ENCODE peak calls at places on chromosomes 2 and 18, in seven cellular contexts. Z, J, U, T, I, V and F are unnamed samples. For H3K36me3, the result is how much of the 10 kb centered on the place peaks cover.

GRCh38 chr18:50944245-50944917 is 23.5 kb upstream of the ELAC1 start:
- DNase-seq in Z (no peak), J (no peak), U (no peak), T (no peak), I (peak), V (no peak), F (peak)

GRCh38 chr2:101625387-101625786 is 72.1 kb upstream of the MAP4K4 start:
- DNase-seq in Z (no peak), J (no peak), U (no peak), T (no peak), I (no peak), V (no peak), F (no peak)

GRCh38 chr2:220842901-220843665 is 729.0 kb downstream of the EPHA4 start:
- DNase-seq in Z (no peak), J (no peak), U (no peak), T (no peak), I (no peak), V (no peak), F (no peak)

GRCh38 chr2:23563673-23564617 is 179.0 kb downstream of the KLHL29 start:
- DNase-seq in Z (no peak), J (no peak), U (no peak), T (peak), I (peak), V (peak), F (peak)

GRCh38 chr18:13597068-13597467 is 129.3 kb downstream of the FAM210A start:
- DNase-seq in Z (no peak), J (no peak), U (no peak), T (no peak), I (no peak), V (no peak), F (no peak)

GRCh38 chr2:25041307-25041927 is 459 bp upstream of the EFR3B start:
- DNase-seq in Z (peak), J (peak), U (peak), T (peak), I (peak), V (no peak), F (peak)

GRCh38 chr18:38619129-38619528 is 1053.5 kb upstream of the CELF4 start:
- DNase-seq in Z (no peak), J (no peak), U (no peak), T (no peak), I (no peak), V (no peak), F (no peak)

GRCh38 chr2:177392373-177393246 is at the start of gene AGPS:
- DNase-seq in Z (peak), J (peak), U (peak), T (peak), I (peak), V (peak), F (peak)

DNA sequence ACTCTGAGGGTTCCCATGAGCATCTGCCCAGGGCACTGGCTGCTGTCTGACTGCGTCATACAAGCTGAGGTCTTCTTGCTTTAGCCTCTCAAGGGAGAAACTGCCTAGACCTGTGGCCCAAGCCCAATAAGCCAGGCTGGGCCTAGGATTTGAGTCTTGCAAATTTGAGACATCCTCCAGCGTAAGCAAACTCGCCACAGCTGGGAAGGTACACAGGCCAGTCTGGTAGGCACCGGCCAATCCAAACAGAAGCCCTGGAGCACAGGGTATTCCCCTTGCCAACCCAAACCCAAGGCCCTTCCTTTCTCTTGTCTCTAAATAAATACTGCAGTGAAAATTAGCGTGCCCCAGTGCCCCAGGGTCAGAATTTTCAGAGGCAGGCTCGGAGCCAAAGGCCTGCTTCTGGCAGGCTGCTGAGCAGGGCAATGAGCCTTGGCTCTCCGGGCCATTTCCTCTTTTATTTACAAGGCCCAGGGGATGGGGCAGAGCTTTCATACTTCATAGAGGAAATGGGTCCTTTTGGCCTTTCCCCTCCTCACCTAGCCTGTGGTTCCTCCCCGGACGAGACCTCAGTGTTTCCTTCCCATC is 33.3 kb downstream of the POLR1A start:
- DNase-seq in Z (no peak), J (no peak), U (no peak), T (peak), I (peak), V (peak), F (peak)
- H3K36me3 ChIP-seq in Z (under half), J (half or more), U (under half), T (half or more), I (half or more), V (under half), F (under half)

DNA sequence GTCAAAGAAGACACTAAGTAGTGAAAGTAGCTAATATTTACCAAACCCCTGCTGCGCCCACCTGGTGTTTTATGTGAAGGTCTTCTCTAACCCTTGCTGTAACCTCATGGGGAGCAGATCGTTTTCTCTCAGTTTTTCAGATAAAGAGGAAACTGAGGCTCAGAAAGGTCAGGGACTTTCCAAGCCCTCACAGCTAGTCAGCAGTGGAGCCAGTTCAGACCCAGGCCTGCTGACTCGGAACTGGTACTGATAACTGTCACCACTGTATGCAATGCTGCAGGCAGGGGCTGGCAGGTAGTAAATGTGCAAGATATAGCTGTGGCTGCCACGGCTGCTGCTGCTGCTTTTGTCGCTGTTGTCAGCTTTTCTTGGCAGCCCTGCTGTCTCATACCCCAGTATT is 69.1 kb downstream of the LRRFIP1 start:
- DNase-seq in Z (no peak), J (no peak), U (no peak), T (no peak), I (no peak), V (no peak), F (no peak)
- H3K4me3 ChIP-seq in Z (no peak), J (no peak), U (peak), T (peak), I (no peak), V (no peak), F (peak)

DNA sequence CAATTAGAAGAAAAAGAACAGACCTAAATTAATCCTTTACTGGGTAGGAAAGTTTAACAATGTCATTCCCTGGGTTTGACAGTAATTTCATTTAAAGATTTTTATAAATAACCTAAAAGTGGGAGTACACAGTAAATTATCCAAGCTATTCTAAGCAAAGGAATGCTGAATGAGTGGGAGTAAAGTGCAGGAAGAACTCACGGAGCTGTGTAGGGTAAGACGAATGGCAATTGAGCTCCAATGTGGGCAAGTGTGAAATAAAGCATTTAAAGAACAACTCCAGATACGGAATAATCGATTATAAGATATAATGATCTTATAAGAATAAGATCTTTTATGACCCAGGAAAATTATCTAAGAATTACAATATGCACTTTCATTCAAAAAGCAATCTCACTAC is 93.2 kb downstream of the LRRTM4 start:
- DNase-seq in Z (no peak), J (no peak), U (no peak), T (no peak), I (no peak), V (no peak), F (no peak)
- H3K36me3 ChIP-seq in Z (under half), J (under half), U (under half), T (under half), I (under half), V (under half), F (under half)

DNA sequence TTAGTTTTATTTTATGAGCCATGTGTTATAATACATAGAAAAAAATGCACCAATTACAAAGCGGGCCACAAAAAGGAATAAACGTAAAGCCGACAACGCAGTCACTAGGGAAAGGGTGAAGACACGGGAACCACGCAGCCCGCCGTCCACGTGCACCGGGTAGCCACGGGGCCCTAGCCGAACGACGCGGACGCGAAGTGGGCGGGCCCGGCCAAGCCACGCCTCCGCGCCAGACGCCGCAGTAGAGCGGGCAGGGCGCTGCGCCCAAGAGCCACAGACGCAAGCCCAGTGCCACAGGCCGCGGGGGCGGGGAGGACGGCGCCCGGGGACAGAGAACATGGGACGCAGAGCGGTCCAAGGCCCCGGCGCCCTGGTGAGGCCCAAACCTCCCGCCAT is at the start of gene DUSP28:
- DNase-seq in Z (no peak), J (peak), U (peak), T (peak), I (peak), V (peak), F (peak)
- H3K4me3 ChIP-seq in Z (peak), J (peak), U (peak), T (peak), I (peak), V (peak), F (peak)

DNA sequence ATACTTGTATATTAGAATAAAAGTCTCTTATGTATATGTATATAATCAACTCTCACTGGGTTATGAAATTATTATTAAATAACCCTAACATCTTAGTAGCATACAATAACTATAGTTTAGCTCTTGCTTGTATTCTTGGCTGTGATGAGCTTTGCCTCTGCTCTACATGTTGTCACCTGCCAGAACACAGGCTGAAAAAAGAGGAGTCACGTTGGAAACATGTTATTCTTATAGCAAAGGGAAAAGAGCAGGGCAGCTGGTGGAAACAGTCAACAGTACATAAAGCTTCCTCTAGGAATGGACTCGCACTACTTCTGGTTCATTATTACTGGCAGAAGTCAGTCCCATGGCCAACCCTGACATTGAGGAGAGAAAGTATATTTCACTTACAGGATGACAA is 362.0 kb upstream of the KYNU start:
- DNase-seq in Z (no peak), J (no peak), U (no peak), T (no peak), I (no peak), V (no peak), F (no peak)
- H3K36me3 ChIP-seq in Z (under half), J (under half), U (under half), T (under half), I (under half), V (under half), F (under half)

GRCh38 chr18:75586576-75586975 is 159.1 kb upstream of the SMIM21 start:
- DNase-seq in Z (no peak), J (no peak), U (no peak), T (no peak), I (no peak), V (no peak), F (no peak)

GRCh38 chr18:75582940-75583339 is 155.4 kb upstream of the SMIM21 start:
- DNase-seq in Z (no peak), J (no peak), U (no peak), T (no peak), I (no peak), V (no peak), F (no peak)

GRCh38 chr18:75582406-75582821 is 154.9 kb upstream of the SMIM21 start:
- DNase-seq in Z (no peak), J (no peak), U (no peak), T (no peak), I (no peak), V (peak), F (no peak)

DNA sequence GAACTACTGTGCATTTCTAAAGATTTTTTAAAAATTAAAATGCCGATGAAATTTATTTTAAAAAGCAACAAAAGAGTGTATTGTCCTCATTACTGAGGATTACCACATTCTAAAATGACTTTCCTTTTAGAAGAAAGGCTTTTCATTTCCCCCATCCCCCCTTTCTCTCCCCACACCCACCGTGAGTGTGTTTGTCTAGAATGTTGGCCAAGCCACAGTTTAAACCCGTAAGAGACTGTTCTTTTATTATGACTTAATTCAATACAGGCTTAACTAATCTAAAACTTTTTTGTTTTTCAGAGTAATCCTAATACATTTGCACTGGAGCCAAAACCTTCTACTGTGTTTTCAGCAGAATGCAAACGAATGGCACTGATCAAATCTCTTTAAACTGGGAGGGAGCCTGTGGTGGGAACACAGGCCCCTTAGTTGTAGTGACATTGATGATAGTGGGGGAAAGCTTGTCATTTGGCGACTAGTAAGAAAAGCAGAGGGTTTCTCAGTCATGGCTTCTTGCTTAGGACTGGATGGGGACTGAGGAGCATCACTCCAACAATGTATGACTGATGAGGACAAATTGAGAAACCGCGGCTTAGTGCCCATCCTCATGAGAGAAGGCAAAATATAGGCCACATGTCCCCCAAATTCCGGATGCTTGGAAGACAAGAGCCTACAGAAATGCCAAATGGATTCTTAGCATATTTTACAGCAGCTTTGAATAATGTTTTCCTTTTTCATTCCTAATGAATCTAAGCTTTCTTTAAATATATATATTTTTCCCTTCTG is 154.0 kb upstream of the SMIM21 start:
- DNase-seq in Z (no peak), J (no peak), U (no peak), T (no peak), I (no peak), V (peak), F (no peak)
- H3K4me3 ChIP-seq in Z (no peak), J (no peak), U (no peak), T (no peak), I (no peak), V (no peak), F (no peak)

GRCh38 chr2:61235716-61236115 is 73.7 kb downstream of the C2orf74 start:
- DNase-seq in Z (no peak), J (no peak), U (no peak), T (no peak), I (no peak), V (no peak), F (no peak)

GRCh38 chr2:61238221-61238620 is 76.2 kb downstream of the C2orf74 start:
- DNase-seq in Z (no peak), J (no peak), U (no peak), T (no peak), I (no peak), V (no peak), F (no peak)

GRCh38 chr2:61229936-61230335 is 67.9 kb downstream of the C2orf74 start:
- DNase-seq in Z (no peak), J (no peak), U (no peak), T (no peak), I (no peak), V (peak), F (no peak)

GRCh38 chr2:61233581-61233980 is 71.6 kb downstream of the C2orf74 start:
- DNase-seq in Z (no peak), J (no peak), U (no peak), T (no peak), I (no peak), V (no peak), F (no peak)
- H3K36me3 ChIP-seq in Z (under half), J (under half), U (under half), T (half or more), I (half or more), V (under half), F (half or more)

DNA sequence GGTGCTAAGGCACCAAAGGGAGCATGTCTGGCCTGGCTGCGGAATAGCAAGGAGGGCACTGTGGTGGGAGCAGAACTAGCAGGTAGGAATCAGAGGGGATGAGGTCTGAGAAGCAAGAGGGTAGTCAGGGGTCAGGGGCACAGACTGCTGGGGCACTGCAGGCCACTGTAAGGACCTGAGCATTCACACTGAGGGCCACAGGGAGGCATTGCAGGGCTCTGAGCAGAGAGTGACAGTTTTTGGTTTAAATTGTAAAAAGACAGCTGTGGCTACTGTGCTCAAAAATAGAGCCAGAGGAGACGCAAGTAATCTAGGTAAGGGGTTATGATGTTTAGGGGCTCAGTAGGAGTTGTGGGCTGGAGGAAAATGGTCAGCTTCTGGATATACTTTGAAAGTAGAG is 41.5 kb downstream of the ARHGAP25 start:
- DNase-seq in Z (no peak), J (no peak), U (no peak), T (no peak), I (no peak), V (no peak), F (no peak)
- H3K4me3 ChIP-seq in Z (no peak), J (no peak), U (peak), T (peak), I (peak), V (no peak), F (peak)